ENCODE peak calls at places on chromosomes 2 and 18, in seven cellular contexts. One of them, this sample, is unnamed.

GRCh38 chr18:11747731-11748130 is 58.7 kb downstream of the GNAL start:
- DNase-seq in AG10803: no peak
- DNase-seq in cardiac fibroblast: no peak
- DNase-seq in neural crest cell: no peak
- DNase-seq in AG04450: no peak
- DNase-seq in progenitor cell of endocrine pancreas: no peak
- DNase-seq in choroid plexus epithelial cell: no peak
- DNase-seq in this sample: no peak

GRCh38 chr2:111691164-111691895 is 192.7 kb downstream of the ANAPC1 start:
- DNase-seq in AG10803: no peak
- DNase-seq in cardiac fibroblast: no peak
- DNase-seq in neural crest cell: no peak
- DNase-seq in AG04450: no peak
- DNase-seq in progenitor cell of endocrine pancreas: no peak
- DNase-seq in choroid plexus epithelial cell: no peak
- DNase-seq in this sample: no peak

GRCh38 chr2:67255933-67256615 is 141.1 kb upstream of the ETAA1 start:
- DNase-seq in AG10803: peak; percentile 68
- DNase-seq in cardiac fibroblast: peak; percentile 90
- DNase-seq in neural crest cell: no peak
- DNase-seq in AG04450: peak; percentile 93
- DNase-seq in progenitor cell of endocrine pancreas: no peak
- DNase-seq in choroid plexus epithelial cell: peak; percentile 93
- DNase-seq in this sample: no peak

GRCh38 chr2:133658020-133658903 is 90.0 kb upstream of the NCKAP5 start:
- DNase-seq in AG10803: no peak
- DNase-seq in cardiac fibroblast: peak; percentile 68
- DNase-seq in neural crest cell: no peak
- DNase-seq in AG04450: no peak
- DNase-seq in progenitor cell of endocrine pancreas: no peak
- DNase-seq in choroid plexus epithelial cell: peak; percentile 61
- DNase-seq in this sample: no peak

GRCh38 chr18:11673560-11673959 is 15.5 kb upstream of the GNAL start:
- DNase-seq in AG10803: no peak
- DNase-seq in cardiac fibroblast: no peak
- DNase-seq in neural crest cell: no peak
- DNase-seq in AG04450: no peak
- DNase-seq in progenitor cell of endocrine pancreas: no peak
- DNase-seq in choroid plexus epithelial cell: no peak
- DNase-seq in this sample: no peak

GRCh38 chr18:41391616-41392610 is 563.1 kb upstream of the PIK3C3 start:
- DNase-seq in AG10803: peak; percentile 51
- DNase-seq in cardiac fibroblast: peak; percentile 73
- DNase-seq in neural crest cell: peak; percentile 51
- DNase-seq in AG04450: peak; percentile 32
- DNase-seq in progenitor cell of endocrine pancreas: peak; percentile 37
- DNase-seq in choroid plexus epithelial cell: peak; percentile 78
- DNase-seq in this sample: no peak

GRCh38 chr2:29544031-29544430 is 377.4 kb downstream of the ALK start:
- DNase-seq in AG10803: no peak
- DNase-seq in cardiac fibroblast: no peak
- DNase-seq in neural crest cell: no peak
- DNase-seq in AG04450: no peak
- DNase-seq in progenitor cell of endocrine pancreas: no peak
- DNase-seq in choroid plexus epithelial cell: no peak
- DNase-seq in this sample: no peak

GRCh38 chr2:97718051-97718882 is 4.9 kb downstream of the ZAP70 start:
- DNase-seq in AG10803: no peak
- DNase-seq in cardiac fibroblast: no peak
- DNase-seq in neural crest cell: no peak
- DNase-seq in AG04450: no peak
- DNase-seq in progenitor cell of endocrine pancreas: no peak
- DNase-seq in choroid plexus epithelial cell: no peak
- DNase-seq in this sample: peak; percentile 32

GRCh38 chr2:18362696-18363095 is 197.8 kb downstream of the RDH14 start:
- DNase-seq in AG10803: peak; percentile 74
- DNase-seq in cardiac fibroblast: peak; percentile 93
- DNase-seq in neural crest cell: no peak
- DNase-seq in AG04450: peak; percentile 93
- DNase-seq in progenitor cell of endocrine pancreas: no peak
- DNase-seq in choroid plexus epithelial cell: peak; percentile 95
- DNase-seq in this sample: no peak

GRCh38 chr2:100954044-100954420 is 48.1 kb upstream of the RPL31 start:
- DNase-seq in AG10803: no peak
- DNase-seq in cardiac fibroblast: no peak
- DNase-seq in neural crest cell: no peak
- DNase-seq in AG04450: no peak
- DNase-seq in progenitor cell of endocrine pancreas: no peak
- DNase-seq in choroid plexus epithelial cell: no peak
- DNase-seq in this sample: no peak

GRCh38 chr2:27893031-27893430 is 2.5 kb downstream of the BABAM2 start:
- DNase-seq in AG10803: no peak
- DNase-seq in cardiac fibroblast: no peak
- DNase-seq in neural crest cell: no peak
- DNase-seq in AG04450: no peak
- DNase-seq in progenitor cell of endocrine pancreas: no peak
- DNase-seq in choroid plexus epithelial cell: no peak
- DNase-seq in this sample: no peak

GRCh38 chr2:98445708-98446577 is 1.3 kb downstream of the INPP4A start:
- DNase-seq in AG10803: no peak
- DNase-seq in cardiac fibroblast: peak; percentile 10
- DNase-seq in neural crest cell: no peak
- DNase-seq in AG04450: no peak
- DNase-seq in progenitor cell of endocrine pancreas: no peak
- DNase-seq in choroid plexus epithelial cell: no peak
- DNase-seq in this sample: no peak

GRCh38 chr2:16264491-16264890 is 324.1 kb downstream of the MYCN start:
- DNase-seq in AG10803: no peak
- DNase-seq in cardiac fibroblast: no peak
- DNase-seq in neural crest cell: no peak
- DNase-seq in AG04450: no peak
- DNase-seq in progenitor cell of endocrine pancreas: no peak
- DNase-seq in choroid plexus epithelial cell: no peak
- DNase-seq in this sample: no peak

GRCh38 chr2:3611136-3611535 is 16.2 kb downstream of the COLEC11 start:
- DNase-seq in AG10803: no peak
- DNase-seq in cardiac fibroblast: no peak
- DNase-seq in neural crest cell: no peak
- DNase-seq in AG04450: no peak
- DNase-seq in progenitor cell of endocrine pancreas: no peak
- DNase-seq in choroid plexus epithelial cell: peak; percentile 46
- DNase-seq in this sample: no peak

GRCh38 chr2:234958746-234959395 is 7.1 kb downstream of the SH3BP4 start:
- DNase-seq in AG10803: no peak
- DNase-seq in cardiac fibroblast: no peak
- DNase-seq in neural crest cell: no peak
- DNase-seq in AG04450: no peak
- DNase-seq in progenitor cell of endocrine pancreas: no peak
- DNase-seq in choroid plexus epithelial cell: no peak
- DNase-seq in this sample: no peak

GRCh38 chr2:239348563-239349447 is 52.0 kb downstream of the HDAC4 start:
- DNase-seq in AG10803: no peak
- DNase-seq in cardiac fibroblast: no peak
- DNase-seq in neural crest cell: no peak
- DNase-seq in AG04450: no peak
- DNase-seq in progenitor cell of endocrine pancreas: no peak
- DNase-seq in choroid plexus epithelial cell: no peak
- DNase-seq in this sample: no peak

GRCh38 chr2:2919026-2919425 is 458.6 kb downstream of the EIPR1 start:
- DNase-seq in AG10803: no peak
- DNase-seq in cardiac fibroblast: no peak
- DNase-seq in neural crest cell: no peak
- DNase-seq in AG04450: no peak
- DNase-seq in progenitor cell of endocrine pancreas: no peak
- DNase-seq in choroid plexus epithelial cell: no peak
- DNase-seq in this sample: no peak

GRCh38 chr2:9699139-9699823 is 68.5 kb upstream of the YWHAQ start:
- DNase-seq in AG10803: peak; percentile 79
- DNase-seq in cardiac fibroblast: peak; percentile 79
- DNase-seq in neural crest cell: no peak
- DNase-seq in AG04450: peak; percentile 41
- DNase-seq in progenitor cell of endocrine pancreas: no peak
- DNase-seq in choroid plexus epithelial cell: peak; percentile 88
- DNase-seq in this sample: no peak

GRCh38 chr2:237431372-237431771 is 17.4 kb upstream of the COL6A3 start:
- DNase-seq in AG10803: peak; percentile 92
- DNase-seq in cardiac fibroblast: peak; percentile 95
- DNase-seq in neural crest cell: no peak
- DNase-seq in AG04450: no peak
- DNase-seq in progenitor cell of endocrine pancreas: no peak
- DNase-seq in choroid plexus epithelial cell: peak; percentile 44
- DNase-seq in this sample: no peak

GRCh38 chr2:242038166-242038927 is 168.8 kb downstream of the RTP5 start:
- DNase-seq in AG10803: no peak
- DNase-seq in cardiac fibroblast: no peak
- DNase-seq in neural crest cell: no peak
- DNase-seq in AG04450: no peak
- DNase-seq in progenitor cell of endocrine pancreas: no peak
- DNase-seq in choroid plexus epithelial cell: no peak
- DNase-seq in this sample: no peak

GRCh38 chr2:54724560-54725342 is 1.3 kb downstream of the EML6 start:
- DNase-seq in AG10803: peak; percentile 3
- DNase-seq in cardiac fibroblast: no peak
- DNase-seq in neural crest cell: peak; percentile 31
- DNase-seq in AG04450: no peak
- DNase-seq in progenitor cell of endocrine pancreas: peak; percentile 45
- DNase-seq in choroid plexus epithelial cell: no peak
- DNase-seq in this sample: peak; percentile 51

GRCh38 chr2:25570161-25570840 is 103.1 kb downstream of the DTNB start:
- DNase-seq in AG10803: peak; percentile 59
- DNase-seq in cardiac fibroblast: peak; percentile 54
- DNase-seq in neural crest cell: no peak
- DNase-seq in AG04450: no peak
- DNase-seq in progenitor cell of endocrine pancreas: no peak
- DNase-seq in choroid plexus epithelial cell: peak; percentile 22
- DNase-seq in this sample: no peak

GRCh38 chr2:25566094-25566493 is 107.3 kb downstream of the DTNB start:
- DNase-seq in AG10803: no peak
- DNase-seq in cardiac fibroblast: no peak
- DNase-seq in neural crest cell: no peak
- DNase-seq in AG04450: no peak
- DNase-seq in progenitor cell of endocrine pancreas: no peak
- DNase-seq in choroid plexus epithelial cell: no peak
- DNase-seq in this sample: no peak

GRCh38 chr2:25566694-25567093 is 106.7 kb downstream of the DTNB start:
- DNase-seq in AG10803: peak; percentile 9
- DNase-seq in cardiac fibroblast: peak; percentile 58
- DNase-seq in neural crest cell: no peak
- DNase-seq in AG04450: no peak
- DNase-seq in progenitor cell of endocrine pancreas: no peak
- DNase-seq in choroid plexus epithelial cell: peak; percentile 65
- DNase-seq in this sample: no peak

GRCh38 chr2:25572638-25573037 is 100.7 kb downstream of the DTNB start:
- DNase-seq in AG10803: peak; percentile 71
- DNase-seq in cardiac fibroblast: no peak
- DNase-seq in neural crest cell: no peak
- DNase-seq in AG04450: no peak
- DNase-seq in progenitor cell of endocrine pancreas: no peak
- DNase-seq in choroid plexus epithelial cell: no peak
- DNase-seq in this sample: no peak

DNA sequence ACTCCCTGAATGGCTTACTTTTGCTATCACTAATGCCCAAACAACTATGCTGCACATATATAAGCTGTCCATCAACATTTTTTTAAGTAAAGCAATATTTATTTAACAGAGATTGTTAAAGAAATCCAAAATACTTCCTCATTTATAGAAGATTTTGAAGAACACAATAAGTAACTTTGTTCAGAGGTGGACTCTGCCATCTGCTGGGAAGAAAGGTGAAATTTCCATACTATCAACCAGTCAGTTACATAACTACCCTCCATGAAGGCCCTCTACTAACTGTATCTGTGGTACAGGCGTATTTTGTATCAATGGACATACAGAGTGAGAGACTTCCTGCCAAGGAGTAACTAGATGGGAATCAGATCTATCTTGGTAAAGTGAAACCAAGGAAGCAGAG is 106.0 kb downstream of the DTNB start:
- DNase-seq in AG10803: peak; percentile 62
- DNase-seq in cardiac fibroblast: peak; percentile 70
- DNase-seq in neural crest cell: no peak
- DNase-seq in AG04450: no peak
- DNase-seq in progenitor cell of endocrine pancreas: no peak
- DNase-seq in choroid plexus epithelial cell: peak; percentile 74
- DNase-seq in this sample: no peak
- TF ChIP-seq CTCF in AG10803: peak; percentile 66
- TF ChIP-seq CTCF in cardiac fibroblast: peak; percentile 40
- TF ChIP-seq CTCF in neural crest cell: peak; percentile 70
- TF ChIP-seq CTCF in AG04450: peak; percentile 60
- TF ChIP-seq CTCF in progenitor cell of endocrine pancreas: peak; percentile 48
- TF ChIP-seq CTCF in choroid plexus epithelial cell: peak; percentile 61
- TF ChIP-seq CTCF in this sample: no peak

GRCh38 chr2:230324503-230324902 is 2.5 kb upstream of the SP140L start:
- DNase-seq in AG10803: no peak
- DNase-seq in cardiac fibroblast: no peak
- DNase-seq in neural crest cell: no peak
- DNase-seq in AG04450: no peak
- DNase-seq in progenitor cell of endocrine pancreas: no peak
- DNase-seq in choroid plexus epithelial cell: no peak
- DNase-seq in this sample: no peak
- TF ChIP-seq CTCF in AG10803: no peak
- TF ChIP-seq CTCF in cardiac fibroblast: no peak
- TF ChIP-seq CTCF in neural crest cell: no peak
- TF ChIP-seq CTCF in AG04450: no peak
- TF ChIP-seq CTCF in progenitor cell of endocrine pancreas: no peak
- TF ChIP-seq CTCF in choroid plexus epithelial cell: no peak
- TF ChIP-seq CTCF in this sample: no peak

GRCh38 chr18:3597159-3597977 is 147.4 kb downstream of the TGIF1 start:
- DNase-seq in AG10803: no peak
- DNase-seq in cardiac fibroblast: no peak
- DNase-seq in neural crest cell: no peak
- DNase-seq in AG04450: no peak
- DNase-seq in progenitor cell of endocrine pancreas: no peak
- DNase-seq in choroid plexus epithelial cell: peak; percentile 23
- DNase-seq in this sample: no peak

GRCh38 chr18:3595282-3596273 is 145.6 kb downstream of the TGIF1 start:
- DNase-seq in AG10803: peak; percentile 94
- DNase-seq in cardiac fibroblast: peak; percentile 98
- DNase-seq in neural crest cell: no peak
- DNase-seq in AG04450: peak; percentile 90
- DNase-seq in progenitor cell of endocrine pancreas: no peak
- DNase-seq in choroid plexus epithelial cell: peak; percentile 95
- DNase-seq in this sample: peak; percentile 40

GRCh38 chr18:3594760-3595241 is 144.8 kb downstream of the TGIF1 start:
- DNase-seq in AG10803: peak; percentile 53
- DNase-seq in cardiac fibroblast: peak; percentile 62
- DNase-seq in neural crest cell: no peak
- DNase-seq in AG04450: no peak
- DNase-seq in progenitor cell of endocrine pancreas: no peak
- DNase-seq in choroid plexus epithelial cell: peak; percentile 44
- DNase-seq in this sample: no peak

GRCh38 chr18:3593904-3594759 is 144.2 kb downstream of the TGIF1 start:
- DNase-seq in AG10803: peak; percentile 98
- DNase-seq in cardiac fibroblast: peak; percentile 99
- DNase-seq in neural crest cell: peak; percentile 90
- DNase-seq in AG04450: peak; percentile 96
- DNase-seq in progenitor cell of endocrine pancreas: peak; percentile 78
- DNase-seq in choroid plexus epithelial cell: peak; percentile 99
- DNase-seq in this sample: peak; percentile 76

GRCh38 chr18:3596324-3597158 is 146.6 kb downstream of the TGIF1 start:
- DNase-seq in AG10803: no peak
- DNase-seq in cardiac fibroblast: peak; percentile 64
- DNase-seq in neural crest cell: peak; percentile 40
- DNase-seq in AG04450: no peak
- DNase-seq in progenitor cell of endocrine pancreas: no peak
- DNase-seq in choroid plexus epithelial cell: peak; percentile 36
- DNase-seq in this sample: peak; percentile 34
- TF ChIP-seq CTCF in AG10803: peak; percentile 2
- TF ChIP-seq CTCF in cardiac fibroblast: peak; percentile 18
- TF ChIP-seq CTCF in neural crest cell: peak; percentile 35
- TF ChIP-seq CTCF in AG04450: no peak
- TF ChIP-seq CTCF in progenitor cell of endocrine pancreas: no peak
- TF ChIP-seq CTCF in choroid plexus epithelial cell: peak; percentile 35
- TF ChIP-seq CTCF in this sample: no peak

GRCh38 chr2:158624961-158625360 is 168.2 kb downstream of the PKP4 start:
- DNase-seq in AG10803: no peak
- DNase-seq in cardiac fibroblast: no peak
- DNase-seq in neural crest cell: no peak
- DNase-seq in AG04450: no peak
- DNase-seq in progenitor cell of endocrine pancreas: no peak
- DNase-seq in choroid plexus epithelial cell: no peak
- DNase-seq in this sample: no peak
- TF ChIP-seq CTCF in AG10803: no peak
- TF ChIP-seq CTCF in cardiac fibroblast: no peak
- TF ChIP-seq CTCF in neural crest cell: no peak
- TF ChIP-seq CTCF in AG04450: no peak
- TF ChIP-seq CTCF in progenitor cell of endocrine pancreas: no peak
- TF ChIP-seq CTCF in choroid plexus epithelial cell: no peak
- TF ChIP-seq CTCF in this sample: no peak